ENCODE peak calls at places on chromosomes 3 and 15, in ten cellular contexts. E, M, I, Z, C, P, G, S, N and V are unnamed samples. For H3K27me3, the result is how much of the 10 kb centered on the place peaks cover.

GRCh38 chr3:179450901-179451334 is 352 bp downstream of the GNB4 start:
- DNase-seq in E (peak), M (peak), I (peak), Z (no peak), C (no peak), P (peak), G (no peak), S (no peak), N (peak), V (peak)

GRCh38 chr3:48428088-48428862 is 1.6 kb downstream of the PLXNB1 start:
- DNase-seq in E (peak), M (no peak), I (peak), Z (no peak), C (peak), P (no peak), G (peak), S (peak), N (no peak), V (no peak)

GRCh38 chr15:33242165-33242564 is 47.7 kb upstream of the FMN1 start:
- DNase-seq in E (peak), M (no peak), I (no peak), Z (no peak), C (no peak), P (no peak), G (no peak), S (no peak), N (no peak), V (peak)

GRCh38 chr3:6177417-6177816 is 683.5 kb upstream of the GRM7 start:
- DNase-seq in E (no peak), M (no peak), I (no peak), Z (no peak), C (no peak), P (no peak), G (no peak), S (no peak), N (no peak), V (no peak)

GRCh38 chr15:52642386-52643361 is 36.5 kb downstream of the ATOSA start:
- DNase-seq in E (no peak), M (no peak), I (no peak), Z (no peak), C (no peak), P (no peak), G (no peak), S (no peak), N (no peak), V (peak)

GRCh38 chr3:17407576-17407975 is 334.9 kb downstream of the TBC1D5 start:
- DNase-seq in E (no peak), M (no peak), I (no peak), Z (no peak), C (no peak), P (no peak), G (no peak), S (no peak), N (no peak), V (no peak)

GRCh38 chr3:106379251-106379750 is 510.5 kb upstream of the CBLB start:
- DNase-seq in E (peak), M (no peak), I (no peak), Z (no peak), C (no peak), P (no peak), G (no peak), S (no peak), N (no peak), V (no peak)

GRCh38 chr3:42692667-42693529 is 7.6 kb downstream of the KLHL40 start:
- DNase-seq in E (no peak), M (no peak), I (no peak), Z (no peak), C (no peak), P (no peak), G (no peak), S (peak), N (peak), V (no peak)

GRCh38 chr3:11690863-11691833 is 47.4 kb upstream of the VGLL4 start:
- DNase-seq in E (peak), M (no peak), I (peak), Z (no peak), C (no peak), P (no peak), G (no peak), S (no peak), N (no peak), V (peak)

GRCh38 chr3:127073931-127074820 is 91.3 kb downstream of the PLXNA1 start:
- DNase-seq in E (no peak), M (no peak), I (no peak), Z (no peak), C (no peak), P (no peak), G (no peak), S (peak), N (no peak), V (peak)

GRCh38 chr15:57432141-57432701 is 55.9 kb downstream of the CGNL1 start:
- DNase-seq in E (no peak), M (no peak), I (no peak), Z (no peak), C (no peak), P (no peak), G (no peak), S (no peak), N (no peak), V (no peak)

GRCh38 chr3:57910988-57911387 is 97.2 kb upstream of the FLNB start:
- DNase-seq in E (no peak), M (no peak), I (peak), Z (no peak), C (no peak), P (no peak), G (no peak), S (no peak), N (no peak), V (peak)

GRCh38 chr15:101669744-101670143 is 17.6 kb upstream of the TM2D3 start:
- DNase-seq in E (no peak), M (no peak), I (no peak), Z (no peak), C (no peak), P (no peak), G (no peak), S (no peak), N (no peak), V (no peak)

GRCh38 chr3:144636833-144637232 is 665.2 kb downstream of the DIPK2A start:
- DNase-seq in E (peak), M (no peak), I (peak), Z (no peak), C (peak), P (no peak), G (no peak), S (no peak), N (no peak), V (no peak)

GRCh38 chr15:39951561-39951960 is 17.6 kb downstream of the EIF2AK4 start:
- DNase-seq in E (no peak), M (no peak), I (no peak), Z (no peak), C (no peak), P (no peak), G (no peak), S (no peak), N (no peak), V (no peak)

DNA sequence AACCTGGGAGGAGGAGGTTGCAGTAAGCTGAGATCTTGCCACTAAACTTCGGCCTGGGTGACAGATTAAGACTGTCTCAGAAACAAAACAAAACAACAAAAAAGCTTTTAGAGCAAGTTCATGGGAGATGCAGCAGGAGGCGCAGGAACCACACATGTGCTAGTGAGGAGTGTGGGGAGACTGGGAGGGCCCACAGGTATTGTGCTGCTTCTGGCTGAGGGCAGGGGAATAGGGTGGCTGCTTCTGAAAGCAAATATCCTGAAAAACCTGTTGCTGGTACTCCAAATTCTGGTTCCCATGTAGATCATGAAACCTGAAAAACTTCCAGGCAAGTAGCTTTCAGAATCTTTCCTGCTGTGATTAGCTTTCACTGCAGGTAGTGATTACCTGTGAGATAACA is 22.1 kb downstream of the TYRO3 start:
- DNase-seq in E (peak), M (no peak), I (no peak), Z (no peak), C (no peak), P (no peak), G (no peak), S (no peak), N (no peak), V (no peak)
- TF ChIP-seq CTCF in E (peak), M (no peak), I (peak), Z (no peak), C (no peak), P (no peak), G (no peak), S (no peak), N (no peak), V (peak)

GRCh38 chr3:117745516-117745915 is 1035.9 kb downstream of the TUSC7 start:
- DNase-seq in E (no peak), M (no peak), I (no peak), Z (no peak), C (no peak), P (no peak), G (no peak), S (no peak), N (no peak), V (no peak)
- H3K27me3 ChIP-seq in E (under half), M (under half), I (under half), Z (under half), C (under half), P (under half), G (under half), S (under half), N (under half), V (under half)

GRCh38 chr3:169150874-169151273 is 512.6 kb downstream of the MECOM start:
- DNase-seq in E (no peak), M (no peak), I (no peak), Z (no peak), C (no peak), P (no peak), G (no peak), S (no peak), N (no peak), V (no peak)
- TF ChIP-seq CTCF in E (no peak), M (no peak), I (no peak), Z (no peak), C (no peak), P (no peak), G (no peak), S (no peak), N (no peak), V (no peak)

DNA sequence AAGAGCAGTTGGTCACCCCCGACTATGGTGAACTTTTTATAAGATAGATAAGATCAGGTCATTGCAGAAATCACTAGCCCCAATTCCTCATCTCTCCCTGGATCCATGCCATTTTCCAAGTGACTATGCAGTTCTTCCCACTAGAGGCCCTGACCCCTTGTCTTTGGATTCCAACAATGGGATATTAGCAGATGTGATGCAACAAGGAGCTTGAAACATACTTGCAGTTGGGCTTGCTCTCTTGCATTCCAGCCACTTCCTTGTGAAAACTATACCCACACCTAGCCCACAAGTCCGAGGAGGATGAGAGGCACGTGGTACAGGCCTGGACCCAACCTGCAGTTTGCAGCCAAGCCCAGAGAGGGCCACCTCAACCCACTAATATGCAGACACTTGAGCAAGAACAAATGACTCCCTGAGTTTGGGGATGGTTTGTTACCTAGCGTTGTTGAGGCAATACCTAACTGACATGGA is 60.6 kb downstream of the SUCLG2 start:
- DNase-seq in E (no peak), M (no peak), I (no peak), Z (no peak), C (no peak), P (no peak), G (no peak), S (no peak), N (no peak), V (peak)
- H3K27me3 ChIP-seq in E (under half), M (under half), I (under half), Z (under half), C (under half), P (under half), G (under half), S (under half), N (under half), V (under half)

DNA sequence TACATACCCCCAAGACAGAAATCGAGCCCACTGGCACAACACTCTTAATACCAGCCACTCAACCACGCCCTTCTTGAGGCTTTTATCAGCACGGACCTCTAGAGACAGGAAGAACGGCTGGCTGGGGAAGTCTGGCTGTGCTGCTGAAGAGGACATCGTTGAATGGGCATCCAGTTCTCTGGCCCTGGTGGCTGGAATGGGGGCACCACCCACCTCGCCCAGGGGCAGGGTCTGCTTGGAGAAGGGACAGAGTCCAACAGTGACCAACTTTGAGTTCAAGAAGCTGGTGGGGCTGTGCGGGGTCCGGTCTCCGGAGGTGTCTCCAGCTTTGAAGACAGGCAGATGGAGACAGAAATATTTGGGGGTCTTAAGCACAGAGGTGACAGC is 77.5 kb downstream of the ATP10A start:
- DNase-seq in E (no peak), M (no peak), I (no peak), Z (no peak), C (no peak), P (no peak), G (no peak), S (no peak), N (no peak), V (no peak)
- TF ChIP-seq CTCF in E (no peak), M (no peak), I (no peak), Z (no peak), C (no peak), P (no peak), G (no peak), S (no peak), N (no peak), V (no peak)

GRCh38 chr15:70120954-70121655 is 23.4 kb upstream of the TLE3 start:
- DNase-seq in E (no peak), M (no peak), I (no peak), Z (no peak), C (no peak), P (no peak), G (no peak), S (no peak), N (no peak), V (no peak)

GRCh38 chr15:70121656-70122297 is 24.1 kb upstream of the TLE3 start:
- DNase-seq in E (peak), M (peak), I (no peak), Z (no peak), C (no peak), P (peak), G (peak), S (peak), N (peak), V (peak)

GRCh38 chr15:70116317-70116716 is 18.6 kb upstream of the TLE3 start:
- DNase-seq in E (no peak), M (no peak), I (no peak), Z (no peak), C (no peak), P (no peak), G (no peak), S (no peak), N (no peak), V (no peak)

GRCh38 chr15:70118599-70118998 is 20.9 kb upstream of the TLE3 start:
- DNase-seq in E (no peak), M (no peak), I (no peak), Z (no peak), C (no peak), P (no peak), G (no peak), S (no peak), N (no peak), V (no peak)

DNA sequence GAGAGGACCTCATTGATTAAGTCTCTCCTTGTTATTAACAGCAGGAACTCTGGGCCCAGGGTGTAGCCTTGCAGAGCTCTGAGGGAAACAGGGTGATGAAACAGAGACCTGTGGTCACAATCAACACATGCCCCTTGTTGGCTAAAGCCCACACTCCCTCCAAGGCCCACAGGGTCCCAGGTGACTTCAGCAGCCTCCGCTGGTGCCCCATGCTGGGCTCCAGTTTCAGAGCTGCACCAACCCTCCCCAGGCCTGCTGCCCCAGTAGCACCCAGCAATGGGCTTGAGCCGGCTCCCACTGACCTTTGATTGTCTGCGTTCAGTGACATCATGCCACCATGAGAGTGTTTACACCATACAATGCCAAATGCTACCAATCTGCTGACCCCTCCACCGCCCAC is 22.4 kb upstream of the TLE3 start:
- DNase-seq in E (no peak), M (no peak), I (no peak), Z (no peak), C (no peak), P (no peak), G (no peak), S (no peak), N (no peak), V (no peak)
- H3K27me3 ChIP-seq in E (under half), M (under half), I (under half), Z (under half), C (under half), P (under half), G (under half), S (under half), N (under half), V (under half)

GRCh38 chr3:33732394-33732793 is 14.3 kb upstream of the CLASP2 start:
- DNase-seq in E (no peak), M (no peak), I (no peak), Z (no peak), C (no peak), P (no peak), G (no peak), S (no peak), N (no peak), V (no peak)
- TF ChIP-seq CTCF in E (no peak), M (no peak), I (peak), Z (peak), C (no peak), P (no peak), G (no peak), S (no peak), N (no peak), V (peak)

DNA sequence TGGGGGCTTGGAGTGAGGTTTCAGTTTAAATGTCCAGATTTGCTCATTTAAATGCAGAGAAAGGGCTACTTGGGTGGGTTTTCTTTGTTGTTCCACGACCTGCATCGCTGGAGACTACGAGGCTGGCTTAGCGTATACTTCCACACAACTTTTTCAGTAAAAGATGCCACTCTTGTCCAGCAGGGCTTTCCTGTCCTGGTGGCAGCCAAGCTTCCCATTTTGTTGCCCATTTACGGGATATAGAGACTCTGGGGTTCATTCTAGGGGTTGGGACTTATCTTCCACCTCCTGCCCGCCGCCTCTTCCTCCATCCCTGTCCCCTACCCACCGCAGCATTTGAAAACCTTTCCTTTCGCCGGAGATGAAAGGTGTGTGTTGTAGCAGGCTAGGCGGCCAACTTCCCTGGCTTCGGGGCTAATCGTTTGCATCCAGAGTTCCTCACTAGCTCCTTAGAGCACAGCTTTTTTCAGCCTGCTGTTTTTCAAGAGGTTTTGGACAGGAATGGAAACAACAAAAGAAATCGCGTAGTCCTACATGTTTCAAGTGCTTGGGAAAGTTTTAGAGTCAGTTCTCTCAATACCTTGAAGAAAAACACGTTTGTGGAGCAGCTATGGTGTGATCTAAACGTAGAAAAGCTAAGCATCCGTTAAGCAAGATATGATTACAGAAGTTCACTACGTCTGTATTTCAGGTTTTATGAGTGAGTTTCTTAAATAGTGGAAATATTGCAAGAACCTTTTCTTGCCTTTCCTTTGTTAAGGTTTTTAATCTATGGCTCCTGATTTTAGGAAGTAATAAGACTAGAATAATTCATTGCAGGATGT is 843 bp downstream of the CHRNA5 start:
- DNase-seq in E (peak), M (no peak), I (peak), Z (peak), C (no peak), P (no peak), G (no peak), S (no peak), N (no peak), V (no peak)
- H3K27me3 ChIP-seq in E (under half), M (under half), I (under half), Z (under half), C (under half), P (under half), G (under half), S (under half), N (under half), V (under half)

DNA sequence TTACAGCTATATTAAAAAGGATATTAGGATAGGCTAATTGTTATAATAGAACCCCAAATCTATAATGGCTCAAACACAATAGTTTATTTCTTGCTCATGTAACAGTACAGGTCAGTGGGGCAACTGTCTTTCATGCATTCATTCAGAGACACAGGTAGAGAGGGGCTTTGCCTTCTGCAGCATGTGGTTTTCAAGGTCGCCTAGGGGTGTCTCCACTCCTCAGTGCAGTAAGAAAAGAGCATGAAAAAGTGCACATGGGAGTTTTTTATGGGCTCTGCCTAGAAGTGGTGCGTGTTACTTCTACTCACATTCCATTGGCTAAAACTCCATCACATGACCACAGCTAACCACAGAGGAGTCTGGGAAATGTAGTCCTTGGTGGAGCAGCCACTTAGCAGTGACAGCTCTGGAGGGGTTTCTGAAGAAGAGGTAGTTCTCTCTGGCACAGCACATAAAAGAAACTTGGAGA is 1.8 kb downstream of the ZBTB38 start:
- DNase-seq in E (peak), M (peak), I (peak), Z (no peak), C (peak), P (no peak), G (peak), S (peak), N (peak), V (peak)
- TF ChIP-seq CTCF in E (peak), M (no peak), I (peak), Z (peak), C (no peak), P (peak), G (peak), S (peak), N (peak), V (peak)

GRCh38 chr3:184496933-184497332 is 64.7 kb upstream of the EPHB3 start:
- DNase-seq in E (no peak), M (no peak), I (no peak), Z (no peak), C (no peak), P (no peak), G (no peak), S (no peak), N (no peak), V (no peak)
- H3K27me3 ChIP-seq in E (under half), M (under half), I (under half), Z (under half), C (under half), P (under half), G (under half), S (under half), N (under half), V (under half)